ENCODE peak calls at places on chromosomes 13 and 19, in four cellular contexts. One of them, this sample, is unnamed.

GRCh38 chr13:23871616-23872220 is 17.5 kb downstream of the MIPEP start:
- DNase-seq in AG08395: peak
- DNase-seq in left lung: no peak
- DNase-seq in natural killer cell treated with Interleukin-12 subunit alpha and Interleukin-12 subunit beta and Interleukin-15 and Interleukin-18, amount 100 ng/mL, for 72 hours: no peak
- DNase-seq in this sample: peak

GRCh38 chr13:62653371-62653770 is 1237.7 kb upstream of the PCDH20 start:
- DNase-seq in left lung: no peak
- DNase-seq in natural killer cell treated with Interleukin-12 subunit alpha and Interleukin-12 subunit beta and Interleukin-15 and Interleukin-18, amount 100 ng/mL, for 72 hours: no peak
- DNase-seq in AG08395: no peak
- DNase-seq in this sample: no peak

GRCh38 chr13:86020350-86021002 is 221.3 kb upstream of the SLITRK6 start:
- DNase-seq in left lung: no peak
- DNase-seq in natural killer cell treated with Interleukin-12 subunit alpha and Interleukin-12 subunit beta and Interleukin-15 and Interleukin-18, amount 100 ng/mL, for 72 hours: no peak
- DNase-seq in AG08395: no peak
- DNase-seq in this sample: no peak

GRCh38 chr13:44573071-44573470 is 3.1 kb downstream of the TSC22D1 start:
- DNase-seq in AG08395: no peak
- DNase-seq in left lung: no peak
- DNase-seq in natural killer cell treated with Interleukin-12 subunit alpha and Interleukin-12 subunit beta and Interleukin-15 and Interleukin-18, amount 100 ng/mL, for 72 hours: no peak
- DNase-seq in this sample: no peak

GRCh38 chr13:99585609-99586008 is 84.3 kb downstream of the TM9SF2 start:
- DNase-seq in left lung: no peak
- DNase-seq in natural killer cell treated with Interleukin-12 subunit alpha and Interleukin-12 subunit beta and Interleukin-15 and Interleukin-18, amount 100 ng/mL, for 72 hours: no peak
- DNase-seq in AG08395: peak
- DNase-seq in this sample: no peak

GRCh38 chr13:77300176-77301141 is 26.4 kb downstream of the MYCBP2 start:
- DNase-seq in left lung: no peak
- DNase-seq in natural killer cell treated with Interleukin-12 subunit alpha and Interleukin-12 subunit beta and Interleukin-15 and Interleukin-18, amount 100 ng/mL, for 72 hours: no peak
- DNase-seq in AG08395: peak
- DNase-seq in this sample: no peak

GRCh38 chr19:54162241-54162805 is 2.8 kb upstream of the LENG1 start:
- DNase-seq in natural killer cell treated with Interleukin-12 subunit alpha and Interleukin-12 subunit beta and Interleukin-15 and Interleukin-18, amount 100 ng/mL, for 72 hours: peak
- DNase-seq in AG08395: peak
- DNase-seq in left lung: peak
- DNase-seq in this sample: peak

GRCh38 chr19:47498561-47498960 is 14.5 kb upstream of the KPTN start:
- DNase-seq in left lung: peak
- DNase-seq in AG08395: no peak
- DNase-seq in natural killer cell treated with Interleukin-12 subunit alpha and Interleukin-12 subunit beta and Interleukin-15 and Interleukin-18, amount 100 ng/mL, for 72 hours: no peak
- DNase-seq in this sample: no peak

GRCh38 chr19:4372630-4373367 is 27.5 kb downstream of the SH3GL1 start:
- DNase-seq in natural killer cell treated with Interleukin-12 subunit alpha and Interleukin-12 subunit beta and Interleukin-15 and Interleukin-18, amount 100 ng/mL, for 72 hours: no peak
- DNase-seq in AG08395: no peak
- DNase-seq in left lung: no peak
- DNase-seq in this sample: no peak

GRCh38 chr13:74206061-74206561 is 71.9 kb upstream of the KLF12 start:
- DNase-seq in natural killer cell treated with Interleukin-12 subunit alpha and Interleukin-12 subunit beta and Interleukin-15 and Interleukin-18, amount 100 ng/mL, for 72 hours: no peak
- DNase-seq in left lung: no peak
- DNase-seq in AG08395: peak
- DNase-seq in this sample: no peak

GRCh38 chr19:6357995-6358394 is 3.3 kb upstream of the CLPP start:
- DNase-seq in natural killer cell treated with Interleukin-12 subunit alpha and Interleukin-12 subunit beta and Interleukin-15 and Interleukin-18, amount 100 ng/mL, for 72 hours: no peak
- DNase-seq in AG08395: no peak
- DNase-seq in left lung: no peak
- DNase-seq in this sample: no peak

GRCh38 chr19:31314849-31315620 is 34.2 kb downstream of the TSHZ3 start:
- DNase-seq in natural killer cell treated with Interleukin-12 subunit alpha and Interleukin-12 subunit beta and Interleukin-15 and Interleukin-18, amount 100 ng/mL, for 72 hours: no peak
- DNase-seq in left lung: peak
- DNase-seq in AG08395: no peak
- DNase-seq in this sample: no peak

GRCh38 chr19:2922987-2923386 is 21.8 kb downstream of the ZNF77 start:
- DNase-seq in AG08395: no peak
- DNase-seq in left lung: no peak
- DNase-seq in natural killer cell treated with Interleukin-12 subunit alpha and Interleukin-12 subunit beta and Interleukin-15 and Interleukin-18, amount 100 ng/mL, for 72 hours: no peak
- DNase-seq in this sample: no peak

This sample was measured in hippocampal formation.